ENCODE peak calls at places on chromosomes 6 and 20, in ten cellular contexts. K is fibroblast of lung; J is psoas muscle; Y is CD4-positive, alpha-beta T cell; H is GM12878; A is PC-9; R is endodermal cell; O is RWPE1; F is adrenal gland; U is CD4-positive, alpha-beta memory T cell. G is an unnamed sample.

GRCh38 chr6:150297327-150298028 is 71.3 kb upstream of the IYD start:
- DNase-seq in K (peak; percentile 90), J (no peak), Y (no peak), H (no peak), A (peak; percentile 14), R (no peak), O (peak; percentile 94), F (no peak), U (no peak), G (no peak)

GRCh38 chr6:151269318-151269995 is 29.7 kb downstream of the AKAP12 start:
- DNase-seq in K (peak; percentile 83), J (no peak), Y (no peak), H (no peak), A (no peak), R (no peak), O (no peak), F (no peak), U (no peak), G (no peak)

GRCh38 chr20:14553774-14554524 is 216.5 kb upstream of the FLRT3 start:
- DNase-seq in K (peak; percentile 14), J (no peak), Y (no peak), H (no peak), A (no peak), R (no peak), O (no peak), F (no peak), U (no peak), G (no peak)

GRCh38 chr6:152771061-152771687 is 20.6 kb downstream of the VIP start:
- DNase-seq in K (no peak), J (no peak), Y (no peak), H (no peak), A (no peak), R (no peak), O (no peak), F (no peak), U (no peak), G (no peak)

GRCh38 chr6:53691667-53692133 is 26.1 kb upstream of the KLHL31 start:
- DNase-seq in K (no peak), J (no peak), Y (no peak), H (peak; percentile 25), A (no peak), R (no peak), O (no peak), F (no peak), U (no peak), G (no peak)

GRCh38 chr6:160882741-160883340 is 108.7 kb upstream of the MAP3K4 start:
- DNase-seq in K (peak; percentile 11), J (no peak), Y (no peak), H (no peak), A (no peak), R (peak; percentile 74), O (peak; percentile 11), F (peak; percentile 42), U (no peak), G (no peak)

GRCh38 chr6:164085552-164086325 is 671.2 kb downstream of the QKI start:
- DNase-seq in K (peak; percentile 98), J (peak; percentile 88), Y (no peak), H (no peak), A (no peak), R (no peak), O (no peak), F (no peak), U (no peak), G (no peak)

GRCh38 chr20:33554914-33555420 is 65.1 kb downstream of the CBFA2T2 start:
- DNase-seq in K (peak; percentile 94), J (no peak), Y (peak; percentile 9), H (peak; percentile 94), A (peak; percentile 11), R (no peak), O (peak; percentile 97), F (no peak), U (peak; percentile 92), G (no peak)

GRCh38 chr20:31987744-31988143 is 19.8 kb downstream of the XKR7 start:
- DNase-seq in K (no peak), J (no peak), Y (no peak), H (no peak), A (no peak), R (no peak), O (peak; percentile 51), F (peak; percentile 21), U (no peak), G (no peak)

GRCh38 chr6:152292595-152292994 is 344.6 kb downstream of the SYNE1 start:
- DNase-seq in K (no peak), J (no peak), Y (no peak), H (no peak), A (no peak), R (no peak), O (no peak), F (no peak), U (no peak), G (no peak)

GRCh38 chr6:128252293-128253176 is 267.9 kb downstream of the PTPRK start:
- DNase-seq in K (peak; percentile 50), J (no peak), Y (no peak), H (no peak), A (no peak), R (no peak), O (no peak), F (no peak), U (no peak), G (no peak)

GRCh38 chr20:50673146-50673830 is 18.1 kb downstream of the RIPOR3 start:
- DNase-seq in K (no peak), J (no peak), Y (no peak), H (no peak), A (no peak), R (no peak), O (no peak), F (peak; percentile 34), U (no peak), G (no peak)

GRCh38 chr20:49700411-49701185 is 13.1 kb downstream of the B4GALT5 start:
- DNase-seq in K (peak; percentile 85), J (no peak), Y (no peak), H (no peak), A (peak; percentile 41), R (no peak), O (peak; percentile 81), F (peak; percentile 69), U (no peak), G (no peak)

GRCh38 chr6:75234126-75234865 is 9.3 kb downstream of the COX7A2 start:
- DNase-seq in K (no peak), J (no peak), Y (no peak), H (no peak), A (no peak), R (no peak), O (no peak), F (no peak), U (no peak), G (no peak)

GRCh38 chr6:163414367-163415175 is at the start of gene QKI:
- DNase-seq in K (peak; percentile 75), J (peak; percentile 95), Y (peak; percentile 80), H (no peak), A (peak; percentile 73), R (peak; percentile 84), O (peak; percentile 34), F (peak; percentile 85), U (peak; percentile 85), G (peak; percentile 93)

GRCh38 chr20:13784271-13784892 is 337 bp downstream of the ESF1 start:
- DNase-seq in K (no peak), J (no peak), Y (no peak), H (no peak), A (no peak), R (no peak), O (peak; percentile 2), F (no peak), U (no peak), G (peak; percentile 25)

GRCh38 chr6:139569561-139569960 is 195.1 kb upstream of the CITED2 start:
- DNase-seq in K (peak; percentile 78), J (no peak), Y (no peak), H (no peak), A (no peak), R (no peak), O (peak; percentile 44), F (no peak), U (no peak), G (no peak)

GRCh38 chr6:31968791-31969711 is 2.9 kb downstream of the DXO start:
- DNase-seq in K (no peak), J (no peak), Y (no peak), H (no peak), A (no peak), R (no peak), O (no peak), F (no peak), U (no peak), G (peak; percentile 48)

GRCh38 chr6:31968326-31968725 is 3.6 kb downstream of the DXO start:
- DNase-seq in K (no peak), J (no peak), Y (no peak), H (no peak), A (no peak), R (no peak), O (no peak), F (no peak), U (no peak), G (no peak)

GRCh38 chr6:31971279-31971992 is 502 bp downstream of the DXO start:
- DNase-seq in K (no peak), J (no peak), Y (no peak), H (no peak), A (no peak), R (no peak), O (no peak), F (no peak), U (no peak), G (no peak)

GRCh38 chr6:31970604-31971271 is 1.2 kb downstream of the DXO start:
- DNase-seq in K (no peak), J (peak; percentile 61), Y (no peak), H (no peak), A (no peak), R (no peak), O (no peak), F (peak; percentile 45), U (no peak), G (peak; percentile 69)

GRCh38 chr6:31969712-31970603 is 2.0 kb downstream of the DXO start:
- DNase-seq in K (peak; percentile 77), J (no peak), Y (no peak), H (no peak), A (no peak), R (no peak), O (no peak), F (no peak), U (no peak), G (no peak)
- H3K27ac ChIP-seq in K (peak overlapping the region; percentile 100), J (peak overlapping the region; percentile 96), Y (peak overlapping the region; percentile 3), H (no peak overlapping the region), A (no peak overlapping the region), R (no peak overlapping the region), O (peak overlapping the region; percentile 97), F (peak overlapping the region; percentile 97), U (peak overlapping the region; percentile 99), G (no peak overlapping the region)

GRCh38 chr6:34697904-34698557 is 1.5 kb upstream of the ILRUN start:
- DNase-seq in K (no peak), J (no peak), Y (no peak), H (no peak), A (no peak), R (no peak), O (no peak), F (no peak), U (no peak), G (no peak)
- H3K27ac ChIP-seq in K (no peak overlapping the region), J (no peak overlapping the region), Y (no peak overlapping the region), H (no peak overlapping the region), A (no peak overlapping the region), R (no peak overlapping the region), O (no peak overlapping the region), F (no peak overlapping the region), U (peak overlapping the region; percentile 98), G (no peak overlapping the region)

GRCh38 chr20:60054716-60055371 is 96.6 kb downstream of the CDH26 start:
- DNase-seq in K (no peak), J (no peak), Y (no peak), H (no peak), A (no peak), R (peak; percentile 46), O (no peak), F (no peak), U (no peak), G (no peak)
- H3K27ac ChIP-seq in K (no peak overlapping the region), J (no peak overlapping the region), Y (peak overlapping the region; percentile 16), H (no peak overlapping the region), A (no peak overlapping the region), R (no peak overlapping the region), O (peak overlapping the region; percentile 66), F (peak overlapping the region; percentile 15), U (peak overlapping the region; percentile 35), G (no peak overlapping the region)

GRCh38 chr6:12030993-12031550 is 19.0 kb downstream of the HIVEP1 start:
- DNase-seq in K (peak; percentile 57), J (no peak), Y (no peak), H (no peak), A (no peak), R (no peak), O (no peak), F (no peak), U (no peak), G (no peak)
- H3K27ac ChIP-seq in K (no peak overlapping the region), J (no peak overlapping the region), Y (no peak overlapping the region), H (peak overlapping the region; percentile 37), A (no peak overlapping the region), R (no peak overlapping the region), O (peak overlapping the region; percentile 50), F (no peak overlapping the region), U (no peak overlapping the region), G (no peak overlapping the region)

G was measured in right lobe of liver.